ENCODE peak calls at places on chromosomes 1 and 21, in four cellular contexts. L is HCT116, H is thyroid gland, K is heart right ventricle. Z is an unnamed sample.

GRCh38 chr1:101237229-101237837 is 514 bp downstream of the S1PR1 start:
- DNase-seq in L (no peak), K (no peak), H (no peak), Z (peak; percentile 25)

GRCh38 chr1:217078010-217078704 is 354.9 kb upstream of the ESRRG start:
- DNase-seq in K (no peak), L (no peak), H (peak; percentile 78), Z (no peak)

GRCh38 chr1:111510003-111510380 is 6.6 kb upstream of the ADORA3 start:
- DNase-seq in K (peak; percentile 86), L (no peak), H (no peak), Z (no peak)

GRCh38 chr1:109277434-109278204 is 5.3 kb downstream of the PSRC1 start:
- DNase-seq in L (peak; percentile 69), K (peak; percentile 78), H (peak; percentile 94), Z (peak; percentile 55)

GRCh38 chr1:224591326-224591725 is 24.8 kb upstream of the CNIH3 start:
- DNase-seq in K (no peak), H (no peak), L (no peak), Z (no peak)

GRCh38 chr1:54715493-54716298 is at the start of gene TTC4:
- DNase-seq in K (peak; percentile 75), L (peak; percentile 67), H (peak; percentile 80), Z (peak; percentile 85)

GRCh38 chr1:14696766-14697165 is 98.3 kb downstream of the KAZN start:
- DNase-seq in L (no peak), H (peak; percentile 20), K (no peak), Z (no peak)

GRCh38 chr1:78143152-78143551 is 97.4 kb downstream of the GIPC2 start:
- DNase-seq in L (no peak), K (no peak), H (no peak), Z (no peak)

GRCh38 chr1:85374160-85374559 is 90.8 kb downstream of the DDAH1 start:
- DNase-seq in K (no peak), L (peak; percentile 22), H (no peak), Z (peak; percentile 85)

GRCh38 chr1:220385158-220385557 is 112.9 kb upstream of the RAB3GAP2 start:
- DNase-seq in L (no peak), H (no peak), K (no peak), Z (no peak)

GRCh38 chr1:215473943-215474342 is 93.2 kb upstream of the KCTD3 start:
- DNase-seq in L (no peak), K (no peak), H (no peak), Z (no peak)

GRCh38 chr1:42784946-42785693 is at the start of gene TMEM269:
- DNase-seq in K (peak; percentile 11), H (peak; percentile 21), L (no peak), Z (no peak)

GRCh38 chr1:222995230-222995580 is 147.8 kb downstream of the TLR5 start:
- DNase-seq in H (no peak), L (no peak), K (no peak), Z (no peak)

GRCh38 chr1:180248731-180249681 is 18.9 kb downstream of the LHX4 start:
- DNase-seq in K (no peak), H (peak; percentile 29), L (no peak), Z (no peak)

GRCh38 chr21:15065381-15066230 is 806 bp upstream of the NRIP1 start:
- DNase-seq in H (peak; percentile 67), L (no peak), K (peak; percentile 86), Z (peak; percentile 34)

GRCh38 chr1:1542766-1543705 is 2.6 kb upstream of the TMEM240 start:
- DNase-seq in K (no peak), L (no peak), H (no peak), Z (no peak)

GRCh38 chr21:37914211-37914900 is 1.9 kb downstream of the KCNJ6 start:
- DNase-seq in H (peak; percentile 35), L (no peak), K (no peak), Z (peak; percentile 46)

GRCh38 chr21:45306832-45307571 is 19.3 kb upstream of the POFUT2 start:
- DNase-seq in H (peak; percentile 85), L (no peak), K (peak; percentile 89), Z (no peak)

GRCh38 chr1:240029418-240029817 is 62.3 kb upstream of the FMN2 start:
- DNase-seq in K (no peak), L (no peak), H (no peak), Z (no peak)

GRCh38 chr1:234111458-234112142 is 207.1 kb downstream of the SLC35F3 start:
- DNase-seq in H (peak; percentile 6), K (no peak), L (no peak), Z (no peak)

DNA sequence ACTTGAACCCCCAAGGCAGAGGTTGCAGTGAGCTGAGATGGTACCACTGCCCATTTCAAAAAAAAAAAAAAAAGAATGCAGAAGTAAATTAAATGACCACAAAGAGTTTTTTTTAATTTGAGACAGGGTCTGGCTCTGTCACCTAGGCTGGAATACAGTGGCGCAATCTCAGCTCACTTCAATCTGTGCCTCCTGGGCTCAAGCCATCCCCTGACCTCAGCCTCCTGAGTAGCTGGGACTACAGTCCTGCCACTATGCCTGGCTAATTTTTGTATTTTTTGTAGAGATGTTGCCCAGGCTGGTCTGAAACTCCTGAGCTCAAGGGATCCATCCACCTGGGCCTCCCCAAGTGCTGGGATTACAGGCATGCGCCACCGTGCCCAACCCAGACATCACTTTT is 20.2 kb upstream of the GPR157 start:
- DNase-seq in H (peak; percentile 53), L (no peak), K (no peak), Z (no peak)
- H3K27ac ChIP-seq in H (peak overlapping the region; percentile 92), L (no peak overlapping the region), K (peak overlapping the region; percentile 78), Z (no peak overlapping the region)

GRCh38 chr1:50268049-50268448 is 155.2 kb downstream of the DMRTA2 start:
- DNase-seq in K (peak; percentile 6), H (peak; percentile 36), L (no peak), Z (peak; percentile 44)
- TF ChIP-seq CTCF in K (no peak), H (no peak), L (no peak), Z (no peak)

GRCh38 chr1:58249729-58250586 is 296.6 kb downstream of the OMA1 start:
- DNase-seq in H (no peak), L (no peak), K (peak; percentile 24), Z (no peak)
- H3K27ac ChIP-seq in H (no peak overlapping the region), L (no peak overlapping the region), K (no peak overlapping the region), Z (no peak overlapping the region)

GRCh38 chr1:202593845-202594244 is 116.4 kb downstream of the SYT2 start:
- DNase-seq in L (peak; percentile 22), K (no peak), H (no peak), Z (peak; percentile 97)
- TF ChIP-seq CTCF in L (no peak), K (no peak), H (no peak), Z (no peak)

GRCh38 chr1:65176571-65176970 is 28.6 kb downstream of the AK4 start:
- DNase-seq in H (no peak), L (no peak), K (no peak), Z (no peak)
- H3K27ac ChIP-seq in H (no peak overlapping the region), L (peak overlapping the region; percentile 56), K (peak overlapping the region; percentile 88), Z (peak overlapping the region; percentile 73)

Z was measured in RWPE1.